ENCODE peak calls at places on chromosomes 3 and 15, in six cellular contexts. Q is activated CD8-positive, alpha-beta memory T cell treated with anti-CD3 and anti-CD28 coated beads, Interleukin-2, amount 50 U/mL, for 4 hours; W is endothelial cell; X is central memory CD4-positive, alpha-beta T cell; Y is GM04504; R is activated naive CD4-positive, alpha-beta T cell. J is an unnamed sample.

GRCh38 chr3:112685435-112685834 is 44.5 kb upstream of the CCDC80 start:
- DNase-seq in Q (no peak), W (no peak), X (no peak), Y (peak; percentile 81), R (no peak), J (no peak)

GRCh38 chr3:23567917-23568316 is 237.8 kb upstream of the UBE2E1 start:
- DNase-seq in Q (no peak), W (no peak), X (no peak), Y (peak; percentile 88), R (no peak), J (no peak)

GRCh38 chr3:100042144-100042543 is 72.2 kb downstream of the FILIP1L start:
- DNase-seq in Q (no peak), W (no peak), X (no peak), Y (peak; percentile 68), R (no peak), J (no peak)

GRCh38 chr15:58229297-58229768 is 91.2 kb downstream of the AQP9 start:
- DNase-seq in Q (no peak), W (no peak), X (no peak), Y (no peak), R (no peak), J (no peak)

GRCh38 chr3:46892285-46893145 is 15.0 kb downstream of the PTH1R start:
- DNase-seq in Q (no peak), W (peak; percentile 75), X (no peak), Y (peak; percentile 38), R (no peak), J (peak; percentile 42)

GRCh38 chr3:157542711-157543485 is 39.7 kb upstream of the VEPH1 start:
- DNase-seq in Q (no peak), W (peak; percentile 38), X (no peak), Y (no peak), R (no peak), J (no peak)

GRCh38 chr3:125437631-125438435 is 62.7 kb upstream of the ZNF148 start:
- DNase-seq in Q (peak; percentile 68), W (peak; percentile 67), X (peak; percentile 39), Y (no peak), R (peak; percentile 49), J (no peak)

GRCh38 chr15:86879250-86880229 is 799.9 kb downstream of the AGBL1 start:
- DNase-seq in Q (no peak), W (no peak), X (no peak), Y (no peak), R (no peak), J (no peak)

GRCh38 chr15:70589221-70589620 is 174.1 kb downstream of the UACA start:
- DNase-seq in Q (no peak), W (no peak), X (no peak), Y (peak; percentile 59), R (no peak), J (no peak)

GRCh38 chr3:25235033-25235432 is 193.0 kb upstream of the RARB start:
- DNase-seq in Q (no peak), W (no peak), X (no peak), Y (no peak), R (no peak), J (no peak)

GRCh38 chr3:143222981-143223380 is 103.4 kb downstream of the CHST2 start:
- DNase-seq in Q (no peak), W (no peak), X (no peak), Y (no peak), R (no peak), J (no peak)

GRCh38 chr3:82567029-82567600 is 805.7 kb upstream of the GBE1 start:
- DNase-seq in Q (no peak), W (no peak), X (no peak), Y (no peak), R (no peak), J (peak; percentile 57)

GRCh38 chr3:153338487-153338886 is 176.5 kb downstream of the RAP2B start:
- DNase-seq in Q (no peak), W (no peak), X (no peak), Y (no peak), R (no peak), J (no peak)

GRCh38 chr3:105827959-105828358 is 40.9 kb downstream of the CBLB start:
- DNase-seq in Q (no peak), W (peak; percentile 22), X (no peak), Y (peak; percentile 35), R (no peak), J (no peak)

GRCh38 chr3:17233398-17233800 is 348.6 kb downstream of the PLCL2 start:
- DNase-seq in Q (peak; percentile 21), W (peak; percentile 35), X (peak; percentile 61), Y (peak; percentile 16), R (no peak), J (no peak)

GRCh38 chr15:66760968-66761722 is 59.1 kb downstream of the SMAD6 start:
- DNase-seq in Q (no peak), W (peak; percentile 16), X (no peak), Y (no peak), R (no peak), J (peak; percentile 29)

GRCh38 chr3:129934234-129935123 is 40.0 kb upstream of the TRH start:
- DNase-seq in Q (peak; percentile 43), W (peak; percentile 38), X (peak; percentile 21), Y (no peak), R (peak; percentile 8), J (no peak)

GRCh38 chr15:70636540-70637165 is 126.7 kb downstream of the UACA start:
- DNase-seq in Q (no peak), W (peak; percentile 37), X (no peak), Y (no peak), R (no peak), J (no peak)

GRCh38 chr3:89098964-89099585 is 8.3 kb upstream of the EPHA3 start:
- DNase-seq in Q (no peak), W (peak; percentile 48), X (peak; percentile 22), Y (peak; percentile 32), R (no peak), J (no peak)

GRCh38 chr3:183988216-183988790 is 29.4 kb downstream of the ABCC5 start:
- DNase-seq in Q (no peak), W (no peak), X (no peak), Y (no peak), R (no peak), J (no peak)

GRCh38 chr3:171770689-171771620 is 39.3 kb downstream of the PLD1 start:
- DNase-seq in Q (no peak), W (no peak), X (no peak), Y (no peak), R (no peak), J (no peak)

GRCh38 chr3:138234401-138235179 is 47.5 kb downstream of the ARMC8 start:
- DNase-seq in Q (no peak), W (no peak), X (no peak), Y (no peak), R (no peak), J (no peak)

GRCh38 chr3:184126006-184126405 is 9.2 kb upstream of the EIF2B5 start:
- DNase-seq in Q (no peak), W (no peak), X (no peak), Y (no peak), R (no peak), J (no peak)

GRCh38 chr15:47756872-47757271 is 39.6 kb downstream of the SEMA6D start:
- DNase-seq in Q (no peak), W (no peak), X (no peak), Y (peak; percentile 76), R (no peak), J (no peak)

GRCh38 chr3:47227678-47228077 is 54.9 kb downstream of the KIF9 start:
- DNase-seq in Q (no peak), W (no peak), X (no peak), Y (no peak), R (no peak), J (no peak)

J was measured in chondrocyte.